ENCODE peak calls at places on chromosomes 3 and 15, in ten cellular contexts. D is uterus, Y is tibial nerve, H is right lobe of liver, W is A549, V is spleen, A is body of pancreas, Q is Peyer's patch, E is esophagus squamous epithelium, R is endothelial cell of umbilical vein. B is an unnamed sample. For H3K4me1, the result is how much of the 10 kb centered on the place peaks cover.

GRCh38 chr3:94115482-94115881 is 52.6 kb downstream of the NSUN3 start:
- DNase-seq in Y (peak), D (no peak), A (no peak), Q (no peak), E (no peak), R (peak), W (peak), V (no peak), H (no peak), B (no peak)

GRCh38 chr3:110881069-110881468 is 190.5 kb upstream of the NECTIN3 start:
- DNase-seq in Q (peak), V (no peak), H (peak), D (no peak), W (peak), A (peak), R (peak), E (no peak), Y (no peak), B (peak)

GRCh38 chr15:84099181-84099580 is 136.4 kb upstream of the GOLGA6L4 start:
- DNase-seq in V (no peak), H (no peak), A (peak), W (no peak), Q (peak), E (no peak), Y (peak), D (no peak), R (peak), B (no peak)

GRCh38 chr15:42800731-42801474 is 64.0 kb upstream of the CDAN1 start:
- DNase-seq in E (no peak), W (peak), Y (peak), R (no peak), D (no peak), A (peak), Q (no peak), V (no peak), H (no peak), B (no peak)

GRCh38 chr3:11604139-11604895 is 39.4 kb downstream of the VGLL4 start:
- DNase-seq in V (no peak), D (no peak), R (no peak), Y (no peak), E (no peak), W (no peak), A (no peak), H (no peak), Q (no peak), B (no peak)

GRCh38 chr3:159417761-159418160 is 570.9 kb upstream of the IL12A start:
- DNase-seq in W (no peak), H (no peak), D (no peak), Q (no peak), E (no peak), Y (no peak), R (no peak), V (no peak), A (no peak), B (no peak)

GRCh38 chr15:63256433-63256884 is 20.9 kb upstream of the APH1B start:
- DNase-seq in Y (no peak), R (peak), H (no peak), V (no peak), A (no peak), Q (no peak), E (no peak), W (peak), D (no peak), B (no peak)

GRCh38 chr3:189496375-189497138 is 134.6 kb upstream of the TP63 start:
- DNase-seq in Y (no peak), W (no peak), H (no peak), R (no peak), Q (no peak), V (no peak), A (no peak), E (no peak), D (no peak), B (no peak)

GRCh38 chr3:136678981-136679380 is 73.2 kb downstream of the STAG1 start:
- DNase-seq in A (no peak), V (no peak), E (no peak), Q (no peak), H (no peak), R (no peak), D (no peak), Y (no peak), W (no peak), B (no peak)

DNA sequence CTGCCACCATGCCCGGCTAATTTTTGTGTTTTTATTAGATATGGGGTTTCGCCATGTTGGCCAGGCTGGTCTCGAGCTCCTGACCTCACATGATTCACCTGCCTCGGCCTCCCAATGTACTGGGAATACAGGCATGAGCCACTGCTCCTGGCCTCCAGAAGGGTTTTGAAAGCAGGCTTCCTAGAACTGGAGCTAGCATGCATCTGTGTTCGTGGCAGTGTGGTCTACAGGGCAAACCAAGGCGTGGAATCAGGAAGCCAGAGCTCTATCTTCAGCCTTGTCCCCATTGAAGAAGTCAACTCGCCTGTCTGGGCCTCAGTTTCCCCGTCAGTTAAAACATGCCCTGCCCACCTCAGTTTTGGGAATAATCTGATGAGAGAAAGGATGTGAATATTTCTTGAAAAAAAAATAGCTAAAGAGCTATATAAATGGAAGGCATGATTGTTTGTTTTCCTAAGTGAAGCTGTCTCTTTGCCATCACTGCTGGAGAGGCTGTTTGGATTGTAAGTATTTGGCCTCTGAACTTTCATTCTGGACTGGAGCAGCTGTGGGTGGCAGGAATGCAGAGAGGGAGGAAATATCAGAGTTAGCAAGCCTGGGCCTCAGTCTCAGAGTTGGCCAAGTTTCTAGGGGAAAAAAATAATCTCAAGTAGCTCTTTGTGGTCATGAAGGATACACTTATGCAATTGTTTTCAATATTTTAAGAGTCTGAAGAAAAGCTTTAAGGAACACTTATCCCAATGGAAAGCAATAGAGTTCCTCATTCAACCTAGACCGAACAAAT is 36.5 kb upstream of the UACA start:
- DNase-seq in V (no peak), Y (peak), A (no peak), W (no peak), D (no peak), H (peak), Q (no peak), R (peak), E (no peak), B (no peak)
- H3K4me1 ChIP-seq in V (under half), Y (under half), A (under half), W (under half), D (under half), H (under half), Q (under half), R (under half), E (under half), B (under half)

DNA sequence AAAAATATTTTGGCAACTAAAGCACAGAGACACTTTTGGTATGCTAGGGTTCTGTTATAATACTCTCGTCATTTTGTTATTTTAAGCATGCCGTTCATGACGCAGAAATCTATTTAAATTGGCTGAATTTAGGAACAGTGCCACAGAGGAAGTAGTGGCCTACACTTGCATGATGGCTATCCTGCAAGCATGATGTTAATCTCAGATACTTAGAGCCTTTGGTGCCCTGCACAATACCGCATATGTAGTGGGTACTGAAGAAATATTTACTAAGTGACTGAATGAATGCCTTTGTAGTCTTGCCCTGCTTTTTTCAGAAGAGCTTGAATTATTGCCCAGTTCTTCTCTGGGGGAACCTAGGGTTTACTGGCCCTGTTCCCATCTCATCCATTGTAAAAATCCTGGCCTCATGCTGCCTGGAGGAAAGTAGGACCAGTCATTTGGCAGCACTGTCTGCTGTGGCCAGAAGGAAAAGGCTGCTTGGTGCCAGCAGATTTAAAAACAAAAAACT is 79.0 kb downstream of the SERPINI1 start:
- DNase-seq in V (no peak), Q (no peak), E (no peak), W (peak), H (no peak), R (no peak), D (no peak), A (peak), Y (peak), B (no peak)
- H3K4me3 ChIP-seq in V (no peak), Q (no peak), E (no peak), W (no peak), H (no peak), R (no peak), D (no peak), A (no peak), Y (no peak), B (no peak)

GRCh38 chr15:85583404-85584390 is 203.3 kb downstream of the AKAP13 start:
- DNase-seq in Y (peak), H (no peak), R (peak), W (peak), Q (peak), E (no peak), V (no peak), A (peak), D (no peak), B (peak)

GRCh38 chr15:85581495-85581894 is 201.1 kb downstream of the AKAP13 start:
- DNase-seq in H (peak), R (no peak), E (no peak), W (no peak), Y (peak), D (peak), A (peak), Q (peak), V (peak), B (peak)

GRCh38 chr15:85580914-85581313 is 200.5 kb downstream of the AKAP13 start:
- DNase-seq in V (peak), R (no peak), E (no peak), W (peak), H (no peak), Y (no peak), D (no peak), Q (peak), A (peak), B (no peak)

GRCh38 chr15:85582076-85582718 is 201.8 kb downstream of the AKAP13 start:
- DNase-seq in Y (peak), A (peak), E (no peak), V (no peak), R (peak), Q (peak), W (no peak), H (no peak), D (peak), B (no peak)

GRCh38 chr15:85582719-85583089 is 202.3 kb downstream of the AKAP13 start:
- DNase-seq in Q (peak), A (peak), D (peak), H (peak), R (peak), V (peak), E (no peak), Y (peak), W (no peak), B (peak)
- TF ChIP-seq POLR2A in Q (peak), A (peak), D (no peak), H (peak), R (peak), V (no peak), E (no peak), Y (peak), W (no peak), B (peak)

GRCh38 chr3:77247063-77247462 is 207.2 kb downstream of the ROBO2 start:
- DNase-seq in A (no peak), E (no peak), V (no peak), Q (no peak), Y (no peak), W (no peak), D (no peak), H (no peak), R (no peak), B (no peak)
- H3K4me1 ChIP-seq in A (under half), E (under half), V (under half), Q (under half), Y (under half), W (under half), D (under half), H (under half), R (under half), B (under half)

GRCh38 chr15:74696808-74697207 is 984 bp upstream of the EDC3 start:
- DNase-seq in W (no peak), Q (no peak), A (no peak), H (no peak), E (no peak), Y (no peak), R (no peak), D (no peak), V (no peak), B (no peak)
- H3K4me3 ChIP-seq in W (peak), Q (no peak), A (no peak), H (no peak), E (peak), Y (peak), R (no peak), D (peak), V (peak), B (peak)

DNA sequence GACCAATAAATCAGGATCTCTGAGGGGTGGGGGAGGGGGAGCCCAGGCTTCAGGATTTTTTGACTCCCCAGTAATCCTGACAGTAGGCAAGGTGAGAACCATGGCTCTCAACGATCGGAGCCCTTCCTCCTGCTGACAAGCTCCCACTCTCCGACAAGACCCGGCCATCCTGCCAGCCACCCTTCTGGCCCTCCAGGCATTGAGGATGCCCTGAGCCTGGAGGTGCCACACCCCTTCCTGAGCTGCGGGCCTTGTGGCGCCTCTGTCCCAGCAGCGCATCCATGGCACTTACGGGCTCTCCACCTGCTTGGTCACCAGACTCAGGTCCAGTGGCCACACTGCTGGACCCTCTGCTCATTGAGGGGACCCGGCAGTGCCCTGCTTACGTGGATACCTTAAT is 46.0 kb downstream of the MGLL start:
- DNase-seq in R (no peak), D (no peak), W (no peak), Y (no peak), A (no peak), V (peak), E (no peak), H (no peak), Q (no peak), B (no peak)
- TF ChIP-seq POLR2A in R (no peak), D (no peak), W (no peak), Y (no peak), A (no peak), V (no peak), E (no peak), H (no peak), Q (no peak), B (no peak)

DNA sequence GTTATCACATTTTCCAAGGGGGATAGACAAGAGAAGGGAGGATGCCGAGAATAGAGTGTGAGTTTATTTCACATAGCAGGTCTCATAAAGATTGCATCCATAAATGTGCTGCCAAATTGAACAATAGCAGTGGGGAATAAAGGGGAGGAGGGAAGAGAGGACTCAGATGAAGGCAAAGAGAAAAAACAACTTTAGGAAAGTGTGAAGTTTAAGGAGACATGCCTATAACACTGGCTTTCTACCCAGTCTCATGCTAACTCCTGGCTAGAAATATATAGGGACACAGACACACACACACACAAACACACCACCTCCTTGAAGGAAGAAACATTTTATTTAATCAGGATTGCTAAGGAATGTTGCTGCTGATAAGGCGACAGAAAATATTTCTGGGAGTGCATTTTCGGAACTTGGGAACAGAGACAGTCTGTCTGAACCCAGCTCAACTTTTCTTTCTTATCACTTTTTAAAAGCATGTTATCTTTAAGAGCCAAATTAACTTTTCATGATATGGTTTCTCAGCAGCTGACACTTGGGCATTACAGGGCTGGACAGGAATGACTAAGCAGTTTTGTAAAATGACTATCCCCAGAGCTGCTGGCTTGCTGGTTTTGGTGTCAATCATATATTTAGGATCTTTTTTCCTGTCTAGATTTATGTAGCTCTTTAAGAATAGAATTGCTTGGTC is 402.6 kb downstream of the RBMS3 start:
- DNase-seq in V (no peak), D (no peak), R (peak), A (no peak), W (peak), Y (no peak), Q (no peak), E (no peak), H (no peak), B (no peak)
- H3K4me1 ChIP-seq in V (under half), D (under half), R (under half), A (under half), W (under half), Y (under half), Q (under half), E (under half), H (under half), B (under half)

DNA sequence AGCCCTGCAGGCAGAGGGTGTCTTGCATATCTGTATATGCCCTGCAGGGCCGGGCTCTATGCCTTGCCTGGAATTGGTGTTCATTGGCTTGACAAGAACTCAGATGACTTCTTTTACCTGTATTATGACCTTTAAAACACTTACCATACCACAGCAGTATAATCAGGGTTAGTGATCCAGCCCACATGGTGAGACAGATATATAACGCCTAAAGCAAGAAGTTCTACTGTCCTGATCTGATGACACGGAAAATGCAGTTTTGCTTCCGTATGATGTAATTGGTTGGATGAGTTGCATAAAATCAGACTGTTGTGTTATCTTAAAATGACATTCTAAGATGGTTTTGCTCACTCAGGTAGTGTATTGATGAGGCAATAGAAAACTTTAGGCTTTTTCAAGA is 9.4 kb downstream of the CCDC174 start:
- DNase-seq in W (no peak), Q (no peak), H (no peak), V (no peak), R (no peak), Y (no peak), D (no peak), E (no peak), A (no peak), B (no peak)
- H3K4me3 ChIP-seq in W (no peak), Q (no peak), H (no peak), V (no peak), R (no peak), Y (no peak), D (no peak), E (no peak), A (no peak), B (no peak)

GRCh38 chr3:184005981-184006507 is 11.6 kb downstream of the ABCC5 start:
- DNase-seq in H (no peak), R (peak), Q (peak), E (no peak), Y (peak), W (peak), D (no peak), V (peak), A (peak), B (peak)
- TF ChIP-seq POLR2A in H (no peak), R (no peak), Q (peak), E (no peak), Y (no peak), W (no peak), D (no peak), V (no peak), A (no peak), B (peak)

GRCh38 chr3:128420720-128421438 is 45.8 kb downstream of the DNAJB8 start:
- DNase-seq in W (no peak), D (no peak), A (no peak), E (no peak), Q (no peak), Y (no peak), R (no peak), H (no peak), V (no peak), B (no peak)

GRCh38 chr3:128421966-128422365 is 44.7 kb downstream of the DNAJB8 start:
- DNase-seq in V (no peak), H (no peak), D (no peak), W (no peak), Q (no peak), R (no peak), E (no peak), A (no peak), Y (no peak), B (no peak)

GRCh38 chr3:128420289-128420688 is 46.4 kb downstream of the DNAJB8 start:
- DNase-seq in E (no peak), D (no peak), W (no peak), H (no peak), R (no peak), Q (no peak), V (no peak), Y (no peak), A (no peak), B (no peak)

GRCh38 chr3:128422762-128423524 is 43.7 kb downstream of the DNAJB8 start:
- DNase-seq in R (no peak), Q (no peak), E (no peak), H (no peak), W (no peak), Y (no peak), V (no peak), D (no peak), A (no peak), B (no peak)

DNA sequence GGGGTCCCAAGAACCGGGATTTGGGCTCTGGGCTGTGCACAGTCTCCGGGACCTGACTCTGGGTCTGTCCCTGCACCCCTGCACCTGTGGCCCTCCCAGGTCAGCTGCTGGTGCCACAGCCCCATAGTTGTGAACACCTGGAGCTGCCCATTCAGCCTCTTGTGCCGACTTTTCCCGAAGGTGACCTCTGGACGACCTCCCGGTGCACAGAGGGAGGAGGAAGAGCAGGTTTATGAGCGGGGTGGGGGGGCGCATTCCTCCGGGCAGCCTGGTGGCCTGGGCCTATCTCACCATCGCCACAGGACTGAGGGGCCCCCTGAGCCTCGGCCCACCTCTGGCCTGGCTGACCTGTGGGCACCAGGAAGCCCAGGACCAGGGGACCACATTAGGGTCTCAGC is 45.3 kb downstream of the DNAJB8 start:
- DNase-seq in D (no peak), W (no peak), E (no peak), R (no peak), Q (no peak), V (no peak), Y (no peak), H (no peak), A (no peak), B (no peak)
- H3K4me1 ChIP-seq in D (under half), W (under half), E (under half), R (under half), Q (under half), V (under half), Y (under half), H (under half), A (under half), B (under half)